ENCODE peak calls at places on chromosomes 4 and X, in four cellular contexts. K is GM20000, Q is cardiac fibroblast, W is HEK293T. B is an unnamed sample.

GRCh38 chr4:113049421-113050355 is at the start of gene ANK2:
- DNase-seq in K (no peak), Q (no peak), W (peak), B (no peak)

GRCh38 chrX:132463411-132463810 is 25.4 kb downstream of the MBNL3 start:
- DNase-seq in K (no peak), Q (no peak), W (no peak), B (no peak)

GRCh38 chrX:9310596-9310995 is 154.3 kb upstream of the TBL1X start:
- DNase-seq in K (no peak), Q (peak), W (no peak), B (peak)

GRCh38 chr4:95547708-95548471 is 883 bp downstream of the UNC5C start:
- DNase-seq in K (peak), Q (peak), W (no peak), B (no peak)

GRCh38 chr4:23382880-23383279 is 507.0 kb downstream of the PPARGC1A start:
- DNase-seq in K (no peak), Q (no peak), W (no peak), B (no peak)

GRCh38 chr4:94332983-94333590 is 9.5 kb downstream of the HPGDS start:
- DNase-seq in K (no peak), Q (peak), W (no peak), B (no peak)

GRCh38 chr4:73859614-73860088 is 6.6 kb downstream of the PF4V1 start:
- DNase-seq in K (no peak), Q (peak), W (no peak), B (peak)

GRCh38 chrX:151151668-151152267 is 24.6 kb upstream of the GPR50 start:
- DNase-seq in K (peak), Q (peak), W (peak), B (peak)

GRCh38 chrX:358651-359143 is 28.0 kb downstream of the PPP2R3B start:
- DNase-seq in K (no peak), Q (no peak), W (no peak), B (no peak)

GRCh38 chrX:133290076-133290475 is 71.9 kb upstream of the TFDP3 start:
- DNase-seq in K (no peak), Q (no peak), W (no peak), B (no peak)

GRCh38 chrX:57573754-57574153 is 18.1 kb upstream of the ZXDB start:
- DNase-seq in K (no peak), Q (peak), W (peak), B (peak)

GRCh38 chrX:23959781-23960180 is 52.0 kb downstream of the CXorf58 start:
- DNase-seq in K (no peak), Q (no peak), W (no peak), B (no peak)

GRCh38 chrX:47633671-47634590 is 4.2 kb upstream of the CFP start:
- DNase-seq in K (no peak), Q (no peak), W (no peak), B (no peak)

GRCh38 chr4:109820563-109820962 is 5.0 kb downstream of the GAR1 start:
- DNase-seq in K (no peak), Q (peak), W (no peak), B (no peak)

GRCh38 chr4:6017800-6018199 is 431 bp downstream of the C4orf50 start:
- DNase-seq in K (no peak), Q (no peak), W (no peak), B (no peak)

GRCh38 chr4:87973283-87974169 is 2.0 kb upstream of the SPP1 start:
- DNase-seq in K (peak), Q (peak), W (peak), B (peak)

GRCh38 chrX:153459976-153460375 is 10.4 kb downstream of the HAUS7 start:
- DNase-seq in K (no peak), Q (peak), W (no peak), B (peak)

GRCh38 chr4:11739992-11740391 is 311.3 kb upstream of the HS3ST1 start:
- DNase-seq in K (no peak), Q (peak), W (no peak), B (no peak)

B was measured in EL.